ENCODE peak calls at places on chromosomes 1 and 21, in nine cellular contexts. F is A172; T is heart left ventricle; L is IMR-90; M is stimulated activated CD4-positive, alpha-beta T cell treated with anti-CD3 and anti-CD28 coated beads, Interleukin-2, amount 100 ng/mL, for 48 hours; E is NCI-H1105; W is adrenal gland; U is NCI-H1436; A is RWPE1. N is an unnamed sample.

GRCh38 chr1:100597069-100597741 is 59.3 kb downstream of the GPR88 start:
- DNase-seq in M (no peak), U (no peak), T (no peak), F (peak), L (peak), W (no peak), E (no peak), A (no peak), N (no peak)

GRCh38 chr1:115194571-115194970 is 105.3 kb upstream of the TSPAN2 start:
- DNase-seq in U (no peak), A (no peak), M (no peak), L (no peak), T (no peak), F (no peak), W (no peak), E (no peak), N (no peak)

GRCh38 chr1:41446851-41447610 is 37.5 kb downstream of the EDN2 start:
- DNase-seq in E (no peak), W (no peak), A (no peak), T (no peak), M (no peak), F (no peak), L (no peak), U (no peak), N (no peak)

GRCh38 chr1:239164451-239165180 is 221.8 kb upstream of the CHRM3 start:
- DNase-seq in F (peak), T (no peak), E (no peak), W (no peak), U (no peak), M (no peak), L (no peak), A (peak), N (no peak)

GRCh38 chr1:208192989-208193388 is 51.2 kb downstream of the PLXNA2 start:
- DNase-seq in U (no peak), L (peak), T (no peak), A (no peak), F (no peak), M (no peak), W (no peak), E (no peak), N (no peak)

GRCh38 chr21:45032332-45032731 is 42.0 kb upstream of the ADARB1 start:
- DNase-seq in E (no peak), A (no peak), W (peak), L (no peak), F (no peak), T (no peak), U (no peak), M (no peak), N (no peak)

GRCh38 chr1:17277511-17278159 is 28.7 kb downstream of the PADI3 start:
- DNase-seq in F (no peak), M (no peak), L (no peak), E (no peak), T (no peak), U (no peak), A (no peak), W (no peak), N (no peak)

GRCh38 chr1:81549588-81550127 is 251.1 kb upstream of the ADGRL2 start:
- DNase-seq in W (no peak), U (peak), F (peak), A (peak), E (peak), M (no peak), L (peak), T (no peak), N (no peak)

GRCh38 chr1:209884665-209885117 is 53.3 kb upstream of the SYT14 start:
- DNase-seq in F (peak), M (peak), T (no peak), E (no peak), A (peak), U (no peak), W (peak), L (peak), N (no peak)

GRCh38 chr1:222454782-222455181 is 93.1 kb downstream of the HHIPL2 start:
- DNase-seq in L (peak), F (no peak), A (peak), M (no peak), T (no peak), W (peak), E (no peak), U (no peak), N (peak)

GRCh38 chr21:38244885-38245869 is 11.6 kb upstream of the KCNJ15 start:
- DNase-seq in W (no peak), F (peak), E (no peak), T (no peak), A (peak), M (peak), U (no peak), L (peak), N (no peak)

GRCh38 chr21:25324666-25325065 is 282.6 kb downstream of the MRPL39 start:
- DNase-seq in U (no peak), E (no peak), L (no peak), A (no peak), M (no peak), F (no peak), W (no peak), T (no peak), N (no peak)

GRCh38 chr1:9249534-9250335 is 15.2 kb downstream of the H6PD start:
- DNase-seq in F (no peak), T (no peak), U (no peak), A (no peak), W (peak), M (peak), L (peak), E (no peak), N (peak)

GRCh38 chr1:154213274-154213673 is 7.1 kb upstream of the CFAP141 start:
- DNase-seq in A (peak), F (peak), L (peak), E (no peak), T (no peak), U (no peak), M (no peak), W (no peak), N (no peak)

GRCh38 chr21:36065497-36066036 is 4.3 kb upstream of the CBR1 start:
- DNase-seq in M (no peak), L (peak), T (no peak), F (peak), W (no peak), A (peak), E (no peak), U (no peak), N (no peak)

GRCh38 chr1:26190373-26190987 is at the start of gene CATSPER4:
- DNase-seq in W (no peak), L (no peak), T (no peak), F (peak), M (no peak), A (peak), E (no peak), U (peak), N (peak)

GRCh38 chr1:167707942-167708341 is 13.8 kb upstream of the MPZL1 start:
- DNase-seq in A (peak), E (no peak), L (no peak), W (no peak), M (no peak), F (no peak), U (no peak), T (no peak), N (no peak)

GRCh38 chr1:64598100-64598571 is 128.2 kb downstream of the CACHD1 start:
- DNase-seq in L (peak), M (no peak), W (no peak), E (no peak), F (peak), T (no peak), U (no peak), A (peak), N (no peak)

GRCh38 chr1:45848097-45848496 is 44.7 kb downstream of the MAST2 start:
- DNase-seq in E (no peak), F (no peak), W (no peak), L (no peak), A (no peak), U (no peak), T (no peak), M (no peak), N (no peak)

GRCh38 chr1:116286541-116286971 is 86.5 kb upstream of the ATP1A1 start:
- DNase-seq in T (no peak), W (no peak), F (no peak), U (no peak), M (no peak), L (peak), A (peak), E (no peak), N (no peak)

GRCh38 chr1:210446479-210446878 is 117.8 kb downstream of the HHAT start:
- DNase-seq in L (peak), T (no peak), W (peak), E (no peak), A (no peak), F (peak), U (no peak), M (peak), N (no peak)

GRCh38 chr1:228405979-228406265 is 713 bp downstream of the TRIM11 start:
- DNase-seq in W (no peak), U (no peak), E (no peak), T (no peak), L (peak), M (no peak), F (no peak), A (no peak), N (no peak)

GRCh38 chr1:233614743-233615521 is 1.0 kb downstream of the KCNK1 start:
- DNase-seq in L (no peak), E (no peak), F (no peak), M (no peak), A (peak), W (no peak), U (no peak), T (no peak), N (no peak)